ENCODE peak calls at places on chromosomes 1 and 21, in four cellular contexts. M is fibroblast of the aortic adventitia, G is Peyer's patch, P is astrocyte of the spinal cord. X is an unnamed sample.

GRCh38 chr1:10237157-10237539 is 26.8 kb downstream of the KIF1B start:
- DNase-seq in G (no peak), M (no peak), P (no peak), X (no peak)

GRCh38 chr1:98112631-98113030 is 191.8 kb upstream of the DPYD start:
- DNase-seq in G (no peak), M (no peak), P (no peak), X (no peak)

GRCh38 chr1:245407983-245408382 is 253.2 kb downstream of the KIF26B start:
- DNase-seq in G (no peak), P (no peak), M (no peak), X (no peak)

GRCh38 chr1:214551052-214551435 is 358 bp downstream of the PTPN14 start:
- DNase-seq in G (no peak), M (no peak), P (no peak), X (no peak)

GRCh38 chr1:195568389-195568788 is 1039.9 kb downstream of the KCNT2 start:
- DNase-seq in G (no peak), P (no peak), M (no peak), X (no peak)

GRCh38 chr1:38029081-38029681 is 16.6 kb downstream of the UTP11 start:
- DNase-seq in G (no peak), M (no peak), P (peak; percentile 63), X (no peak)

GRCh38 chr1:153540394-153541361 is at the start of gene S100A5:
- DNase-seq in G (peak; percentile 70), P (no peak), M (peak; percentile 51), X (no peak)

GRCh38 chr1:224273651-224274050 is 56.3 kb downstream of the NVL start:
- DNase-seq in P (peak; percentile 61), G (peak; percentile 66), M (peak; percentile 63), X (no peak)

GRCh38 chr1:52253421-52253820 is 111.5 kb downstream of the ZFYVE9 start:
- DNase-seq in M (no peak), P (no peak), G (no peak), X (no peak)

GRCh38 chr21:37145635-37146111 is 72.6 kb downstream of the TTC3 start:
- DNase-seq in P (peak; percentile 89), M (peak; percentile 7), G (no peak), X (no peak)

GRCh38 chr21:26769613-26770188 is 75.5 kb downstream of the ADAMTS1 start:
- DNase-seq in M (peak; percentile 83), G (no peak), P (peak; percentile 61), X (no peak)

GRCh38 chr1:28085129-28085528 is 3.3 kb downstream of the EYA3 start:
- DNase-seq in G (no peak), M (no peak), P (no peak), X (no peak)

GRCh38 chr1:171055966-171056643 is 34.6 kb upstream of the FMO3 start:
- DNase-seq in G (no peak), M (peak; percentile 19), P (no peak), X (no peak)

GRCh38 chr1:55869050-55869449 is 653.9 kb upstream of the USP24 start:
- DNase-seq in M (no peak), G (no peak), P (no peak), X (peak; percentile 19)

GRCh38 chr1:151193304-151193703 is 3.3 kb upstream of the VPS72 start:
- DNase-seq in P (no peak), G (peak; percentile 17), M (no peak), X (no peak)

GRCh38 chr1:244496186-244496585 is 35.1 kb downstream of the CATSPERE start:
- DNase-seq in M (no peak), G (no peak), P (no peak), X (no peak)

GRCh38 chr1:7808253-7808844 is 24.3 kb downstream of the PER3 start:
- DNase-seq in P (peak; percentile 53), G (no peak), M (peak; percentile 60), X (no peak)

GRCh38 chr1:61853545-61853944 is 111.3 kb downstream of the PATJ start:
- DNase-seq in P (peak; percentile 30), G (no peak), M (peak; percentile 66), X (no peak)

GRCh38 chr1:116494351-116494692 is 76.5 kb downstream of the CD58 start:
- DNase-seq in P (no peak), G (no peak), M (peak; percentile 23), X (no peak)

GRCh38 chr21:45847870-45848269 is 133.7 kb upstream of the COL6A1 start:
- DNase-seq in P (peak; percentile 32), G (no peak), M (no peak), X (no peak)

GRCh38 chr1:78333426-78334012 is 157.3 kb upstream of the PTGFR start:
- DNase-seq in M (peak; percentile 78), G (no peak), P (no peak), X (no peak)
- TF ChIP-seq CTCF in M (peak; percentile 67), G (peak; percentile 58), P (peak; percentile 68), X (peak; percentile 76)

DNA sequence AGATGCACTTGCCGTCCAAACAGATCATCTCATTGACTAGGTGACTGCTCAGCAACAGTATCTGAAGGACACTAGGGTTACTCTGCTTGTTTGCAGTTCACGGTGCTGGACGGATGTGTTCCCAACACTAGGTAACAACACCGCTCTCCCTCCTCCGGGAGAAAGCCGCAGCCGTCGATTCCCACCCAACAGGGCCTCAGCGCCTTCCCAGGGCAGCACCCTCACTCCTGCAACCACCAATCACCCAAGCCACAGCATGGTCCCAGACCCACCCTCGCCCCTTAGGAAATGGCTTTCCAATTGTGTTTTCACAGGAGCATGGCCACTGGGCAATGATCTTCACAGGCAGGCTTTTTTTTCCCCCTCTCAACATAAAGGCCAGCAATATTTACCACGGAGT is 779 bp downstream of the TLR5 start:
- DNase-seq in G (no peak), P (no peak), M (no peak), X (no peak)
- H3K4me3 ChIP-seq in G (peak overlapping the region; percentile 70), P (no peak overlapping the region), M (no peak overlapping the region), X (peak overlapping the region; percentile 70)

GRCh38 chr1:226741009-226741408 is 1.9 kb upstream of the ITPKB start:
- DNase-seq in G (peak; percentile 59), P (no peak), M (no peak), X (no peak)

GRCh38 chr1:226738421-226738994 is 574 bp downstream of the ITPKB start:
- DNase-seq in M (peak; percentile 37), P (peak; percentile 33), G (peak; percentile 63), X (no peak)

GRCh38 chr1:226737819-226738420 is 1.2 kb downstream of the ITPKB start:
- DNase-seq in P (peak; percentile 45), G (peak; percentile 77), M (peak; percentile 42), X (no peak)

GRCh38 chr1:226739696-226740065 is 599 bp upstream of the ITPKB start:
- DNase-seq in M (no peak), P (no peak), G (peak; percentile 26), X (no peak)

DNA sequence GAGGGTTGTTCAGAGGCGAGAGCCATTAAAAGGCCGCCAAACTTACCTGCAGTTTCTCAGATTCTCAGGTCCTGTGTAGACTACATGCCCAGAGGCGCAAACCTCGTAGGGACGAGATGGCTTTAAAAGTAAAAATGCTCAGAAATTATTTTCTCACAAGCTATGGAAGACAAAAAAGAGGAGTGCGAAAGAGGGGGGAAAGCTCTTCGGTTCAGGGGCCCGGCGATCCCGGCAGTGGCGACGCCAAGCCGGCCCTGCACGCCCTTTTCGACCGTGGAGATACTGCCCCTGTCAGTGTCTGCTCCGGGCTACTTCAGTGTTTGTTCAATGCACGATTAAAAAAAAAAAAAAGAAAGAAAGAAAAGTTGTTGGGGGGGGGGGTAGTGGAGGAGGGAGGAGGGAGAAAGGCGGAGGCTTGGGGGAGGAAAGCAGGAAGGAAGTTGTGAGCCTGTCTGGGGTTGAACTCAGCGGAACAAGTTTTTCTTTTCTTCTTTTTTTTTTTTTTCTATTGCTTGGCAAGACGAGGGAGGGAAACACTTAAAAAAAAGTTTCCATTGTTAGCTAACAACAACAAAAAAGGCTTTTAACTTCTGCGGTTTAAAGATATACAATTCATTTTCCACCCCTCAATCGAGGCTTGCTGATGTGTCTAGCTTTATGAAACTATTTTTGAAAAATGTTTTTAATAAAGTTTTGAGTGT is at the start of gene ITPKB:
- DNase-seq in G (peak; percentile 92), P (peak; percentile 80), M (peak; percentile 89), X (no peak)
- TF ChIP-seq CTCF in G (no peak), P (no peak), M (no peak), X (no peak)

GRCh38 chr1:16018308-16018707 is 465 bp upstream of the HSPB7 start:
- DNase-seq in M (no peak), G (no peak), P (no peak), X (no peak)

GRCh38 chr1:16017076-16017460 is 775 bp downstream of the HSPB7 start:
- DNase-seq in G (no peak), M (no peak), P (no peak), X (no peak)

GRCh38 chr1:16015960-16016901 is 1.6 kb downstream of the HSPB7 start:
- DNase-seq in G (no peak), M (no peak), P (no peak), X (no peak)

GRCh38 chr1:16018749-16019515 is 1.1 kb upstream of the HSPB7 start:
- DNase-seq in G (no peak), M (no peak), P (no peak), X (no peak)

DNA sequence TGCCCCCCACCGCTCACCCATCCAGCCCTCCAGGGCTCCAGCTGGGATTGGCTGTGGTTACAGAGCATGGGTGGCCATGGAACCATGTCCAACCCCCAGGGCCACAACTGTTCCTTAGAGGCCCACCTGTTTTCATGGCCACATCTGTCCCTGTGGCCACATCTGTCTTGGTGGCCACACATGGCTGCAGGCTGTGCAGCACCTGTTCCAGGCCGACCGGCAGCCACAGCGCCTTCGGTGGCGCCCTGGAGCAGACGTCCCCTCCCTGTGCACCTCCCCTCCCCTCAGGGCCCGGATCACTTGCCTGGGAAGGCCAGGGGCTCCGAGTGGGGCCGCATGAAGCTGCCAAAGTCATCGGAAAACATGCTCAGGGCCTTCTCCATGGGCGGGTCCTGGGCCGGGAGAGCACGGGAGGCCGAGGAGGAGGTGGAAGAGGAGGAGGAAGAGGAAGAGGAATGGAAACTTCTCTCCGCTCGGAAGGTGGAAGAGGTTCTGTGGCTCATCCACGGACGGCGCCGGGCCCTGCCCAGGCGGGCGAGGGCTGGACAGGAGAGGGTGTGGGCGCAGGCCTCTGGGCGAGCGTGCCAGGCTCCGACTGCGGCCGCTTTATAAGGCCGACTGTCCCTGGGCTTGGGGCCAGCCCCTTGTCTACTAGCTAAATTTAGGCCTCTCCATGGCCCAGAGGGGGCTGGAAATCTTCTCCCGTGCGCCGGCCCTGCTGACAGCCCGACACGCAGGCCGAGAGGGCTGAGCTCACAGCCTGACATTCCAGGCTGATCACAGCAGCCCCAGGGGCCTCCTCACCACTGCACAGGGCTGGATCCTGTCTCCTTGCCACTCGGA is at the start of gene HSPB7:
- DNase-seq in P (peak; percentile 30), M (peak; percentile 96), G (peak; percentile 62), X (no peak)
- H3K4me3 ChIP-seq in P (no peak within 1 kb of the TSS), M (peak within 1 kb of the TSS; percentile 60), G (peak within 1 kb of the TSS; percentile 46), X (no peak within 1 kb of the TSS)

X was measured in epithelial cell of proximal tubule.